ENCODE peak calls at places on chromosomes 13 and 19, in nine cellular contexts. V is heart right ventricle; X is activated B cell treated with CpG ODN at 0.5 μM for 24 hours; U is fibroblast of the aortic adventitia; E is endothelial cell; D is stimulated activated CD4-positive, alpha-beta T cell treated with anti-CD3 and anti-CD28 coated beads, Interleukin-2, amount 100 ng/mL, for 24 hours; J is SHP77; R is lower leg skin; Y is mucosa of gallbladder. A is an unnamed sample.
A peak's percentile ranks its signal among the peaks of the same experiment; 100 is the strongest.

GRCh38 chr13:20182231-20182846 is 10.4 kb downstream of the GJB2 start:
- DNase-seq in J (peak; percentile 70), R (no peak), V (no peak), X (no peak), Y (no peak), D (peak; percentile 53), U (peak; percentile 83), E (peak; percentile 61), A (peak; percentile 54)

GRCh38 chr19:2613507-2614295 is 88.8 kb downstream of the GNG7 start:
- DNase-seq in E (peak; percentile 60), Y (no peak), X (peak; percentile 61), U (peak; percentile 50), J (peak; percentile 38), V (peak; percentile 53), R (no peak), D (peak; percentile 72), A (peak; percentile 53)

GRCh38 chr19:860481-861098 is 1.1 kb downstream of the CFD start:
- DNase-seq in Y (peak; percentile 31), E (peak; percentile 57), X (peak; percentile 63), V (peak; percentile 75), D (peak; percentile 59), J (peak; percentile 27), U (peak; percentile 67), R (peak; percentile 77), A (peak; percentile 68)

GRCh38 chr13:23743269-23743668 is 145.9 kb downstream of the MIPEP start:
- DNase-seq in Y (no peak), U (no peak), E (no peak), V (no peak), J (no peak), D (no peak), X (no peak), R (no peak), A (no peak)

GRCh38 chr13:78977311-78977710 is 318.4 kb upstream of the OBI1 start:
- DNase-seq in J (no peak), R (no peak), X (no peak), E (no peak), Y (no peak), D (no peak), U (no peak), V (no peak), A (no peak)

GRCh38 chr13:26440111-26440510 is 117.4 kb upstream of the WASF3 start:
- DNase-seq in U (peak; percentile 40), E (no peak), X (no peak), D (no peak), Y (no peak), R (no peak), J (no peak), V (no peak), A (no peak)

GRCh38 chr19:5128251-5128931 is 159.5 kb downstream of the KDM4B start:
- DNase-seq in D (no peak), E (no peak), J (no peak), U (peak; percentile 70), R (no peak), X (no peak), Y (peak; percentile 57), V (peak; percentile 78), A (peak; percentile 39)

GRCh38 chr19:20964798-20965197 is 41.7 kb downstream of the ZNF85 start:
- DNase-seq in J (peak; percentile 37), R (no peak), U (no peak), X (no peak), V (no peak), E (no peak), Y (no peak), D (no peak), A (peak; percentile 22)

GRCh38 chr19:2246801-2247361 is 2.2 kb upstream of the AMH start:
- DNase-seq in R (no peak), J (no peak), U (peak; percentile 56), V (peak; percentile 73), E (no peak), X (no peak), Y (peak; percentile 57), D (no peak), A (no peak)

A was measured in thyroid gland.